ENCODE peak calls at places on chromosomes 11 and 22, in four cellular contexts. N is GM23248, G is mesendoderm, X is pancreas. S is an unnamed sample.

GRCh38 chr11:26993965-26994446 is at the start of gene FIBIN:
- DNase-seq in G (peak; percentile 48), N (peak; percentile 69), X (no peak), S (peak; percentile 27)

GRCh38 chr11:47216141-47216798 is 1.5 kb downstream of the DDB2 start:
- DNase-seq in G (peak; percentile 26), N (peak; percentile 96), X (no peak), S (peak; percentile 27)

GRCh38 chr22:38864361-38865191 is 7.4 kb downstream of the CBX6 start:
- DNase-seq in N (peak; percentile 46), G (no peak), X (peak; percentile 44), S (peak; percentile 78)

GRCh38 chr11:95404370-95404769 is 173.4 kb upstream of the SESN3 start:
- DNase-seq in X (no peak), N (no peak), G (peak; percentile 40), S (no peak)

GRCh38 chr11:114183041-114183511 is 113.1 kb upstream of the NNMT start:
- DNase-seq in G (no peak), X (no peak), N (no peak), S (no peak)

GRCh38 chr11:96134622-96135021 is 208.4 kb downstream of the MAML2 start:
- DNase-seq in X (no peak), N (peak; percentile 45), G (peak; percentile 42), S (no peak)

GRCh38 chr22:49628351-49629023 is 199.2 kb downstream of the BRD1 start:
- DNase-seq in G (no peak), X (no peak), N (no peak), S (no peak)

GRCh38 chr11:128047026-128047425 is 540.3 kb downstream of the ETS1 start:
- DNase-seq in G (no peak), X (no peak), N (peak; percentile 34), S (no peak)

GRCh38 chr22:46846832-46847355 is 84.4 kb downstream of the TBC1D22A start:
- DNase-seq in X (no peak), N (no peak), G (no peak), S (no peak)

GRCh38 chr22:50678651-50679521 is 6.3 kb downstream of the SHANK3 start:
- DNase-seq in X (no peak), N (no peak), G (no peak), S (no peak)

GRCh38 chr11:86099727-86100320 is 30.9 kb upstream of the PICALM start:
- DNase-seq in N (peak; percentile 85), G (no peak), X (no peak), S (no peak)

GRCh38 chr22:36562261-36562835 is 33.4 kb upstream of the EIF3D start:
- DNase-seq in N (peak; percentile 81), G (no peak), X (no peak), S (no peak)

GRCh38 chr11:134471341-134472187 is 59.5 kb upstream of the B3GAT1 start:
- DNase-seq in N (no peak), G (no peak), X (no peak), S (no peak)

GRCh38 chr11:69918938-69919650 is 99.9 kb upstream of the FGF3 start:
- DNase-seq in X (peak; percentile 59), N (peak; percentile 81), G (peak; percentile 79), S (peak; percentile 80)

GRCh38 chr11:71388637-71389235 is 59.5 kb downstream of the DHCR7 start:
- DNase-seq in N (no peak), G (no peak), X (no peak), S (no peak)

GRCh38 chr11:34787899-34788298 is 128.3 kb downstream of the APIP start:
- DNase-seq in X (no peak), N (no peak), G (no peak), S (no peak)

GRCh38 chr11:47056261-47056915 is 119.8 kb downstream of the CSTPP1 start:
- DNase-seq in G (no peak), N (peak; percentile 80), X (no peak), S (no peak)

GRCh38 chr11:125304111-125304639 is 139.6 kb downstream of the PKNOX2 start:
- DNase-seq in N (no peak), G (no peak), X (no peak), S (no peak)

GRCh38 chr22:43077121-43077877 is 11.9 kb downstream of the TTLL1 start:
- DNase-seq in G (no peak), N (no peak), X (no peak), S (peak; percentile 43)

GRCh38 chr22:28710889-28711285 is 30.7 kb downstream of the CHEK2 start:
- DNase-seq in G (no peak), N (peak; percentile 67), X (no peak), S (no peak)

GRCh38 chr11:129145276-129145675 is 46.8 kb downstream of the ARHGAP32 start:
- DNase-seq in G (no peak), N (no peak), X (no peak), S (no peak)

GRCh38 chr11:129148487-129148886 is 43.6 kb downstream of the ARHGAP32 start:
- DNase-seq in X (no peak), G (peak; percentile 90), N (no peak), S (no peak)

GRCh38 chr11:129143335-129143734 is 48.8 kb downstream of the ARHGAP32 start:
- DNase-seq in G (peak; percentile 40), N (peak; percentile 99), X (peak; percentile 27), S (peak; percentile 26)

GRCh38 chr11:129144256-129144655 is 47.9 kb downstream of the ARHGAP32 start:
- DNase-seq in N (no peak), G (no peak), X (no peak), S (no peak)

GRCh38 chr11:129146196-129146595 is 45.9 kb downstream of the ARHGAP32 start:
- DNase-seq in X (no peak), G (no peak), N (peak; percentile 6), S (no peak)
- H3K4me1 ChIP-seq in X (no peaks in the 10 kb centered on the region), G (peaks cover 12% of the 10 kb centered on the region), N (peaks cover 24% of the 10 kb centered on the region), S (no peaks in the 10 kb centered on the region)

DNA sequence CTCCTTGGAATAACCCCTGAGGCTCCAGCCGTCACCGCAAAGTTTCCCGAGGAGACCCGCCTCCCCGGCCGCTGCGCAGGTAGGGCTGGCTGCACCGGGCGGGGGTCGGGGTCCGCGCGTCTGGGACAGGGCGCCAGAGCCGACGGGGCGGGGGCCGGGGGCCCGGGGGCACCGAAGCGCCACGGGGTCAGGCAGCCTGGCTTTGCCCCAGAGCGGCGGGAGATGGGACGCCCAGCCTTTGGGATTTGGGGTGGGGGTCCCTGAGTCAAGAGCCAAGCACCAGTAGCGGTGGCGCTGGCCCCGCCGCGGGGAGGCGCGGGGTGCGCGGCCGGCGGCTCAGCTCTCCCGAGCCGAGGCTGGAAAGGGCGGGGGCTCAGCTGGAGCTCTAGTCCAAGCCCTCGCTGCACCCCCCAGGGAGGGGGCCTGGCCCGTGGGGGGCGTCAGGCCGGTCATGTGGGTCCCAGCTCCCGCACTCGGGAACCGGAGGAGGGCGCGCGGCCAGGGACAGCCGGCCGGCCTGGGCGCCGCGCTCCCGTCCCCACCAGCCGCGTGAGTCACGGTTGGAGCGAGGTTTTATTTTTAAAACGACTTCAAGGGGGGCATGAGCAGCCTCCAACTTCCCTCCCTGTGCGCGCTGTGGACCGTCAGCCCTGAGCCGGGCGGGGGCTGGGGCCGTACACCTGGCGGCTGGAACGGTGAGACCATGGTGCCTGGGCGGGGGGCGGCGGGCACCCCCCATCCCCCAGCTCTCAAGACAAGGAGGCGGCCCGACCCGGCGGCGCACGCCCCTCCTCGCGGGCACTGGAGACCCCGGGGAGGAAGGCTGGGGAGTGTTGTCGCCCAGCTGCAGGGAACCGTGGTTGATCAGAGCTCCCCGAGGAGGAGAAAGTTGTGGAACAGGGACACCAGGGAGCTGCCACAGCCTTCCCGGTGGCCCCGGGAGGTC is 623 bp downstream of the FLRT1 start:
- DNase-seq in G (no peak), N (peak; percentile 76), X (no peak), S (peak; percentile 34)
- H3K4me3 ChIP-seq in G (no peak overlapping the region), N (peak overlapping the region; percentile 69), X (peak overlapping the region; percentile 41), S (peak overlapping the region; percentile 51)

GRCh38 chr11:123193742-123194141 is 1.3 kb downstream of the CLMP start:
- DNase-seq in N (peak; percentile 55), G (peak; percentile 26), X (no peak), S (no peak)

GRCh38 chr11:123196060-123196714 is 1.1 kb upstream of the CLMP start:
- DNase-seq in N (no peak), G (peak; percentile 82), X (no peak), S (no peak)

GRCh38 chr11:123197711-123198110 is 2.7 kb upstream of the CLMP start:
- DNase-seq in X (no peak), G (peak; percentile 32), N (peak; percentile 97), S (no peak)

GRCh38 chr11:123194308-123195181 is 503 bp downstream of the CLMP start:
- DNase-seq in G (peak; percentile 85), X (no peak), N (peak; percentile 70), S (no peak)

DNA sequence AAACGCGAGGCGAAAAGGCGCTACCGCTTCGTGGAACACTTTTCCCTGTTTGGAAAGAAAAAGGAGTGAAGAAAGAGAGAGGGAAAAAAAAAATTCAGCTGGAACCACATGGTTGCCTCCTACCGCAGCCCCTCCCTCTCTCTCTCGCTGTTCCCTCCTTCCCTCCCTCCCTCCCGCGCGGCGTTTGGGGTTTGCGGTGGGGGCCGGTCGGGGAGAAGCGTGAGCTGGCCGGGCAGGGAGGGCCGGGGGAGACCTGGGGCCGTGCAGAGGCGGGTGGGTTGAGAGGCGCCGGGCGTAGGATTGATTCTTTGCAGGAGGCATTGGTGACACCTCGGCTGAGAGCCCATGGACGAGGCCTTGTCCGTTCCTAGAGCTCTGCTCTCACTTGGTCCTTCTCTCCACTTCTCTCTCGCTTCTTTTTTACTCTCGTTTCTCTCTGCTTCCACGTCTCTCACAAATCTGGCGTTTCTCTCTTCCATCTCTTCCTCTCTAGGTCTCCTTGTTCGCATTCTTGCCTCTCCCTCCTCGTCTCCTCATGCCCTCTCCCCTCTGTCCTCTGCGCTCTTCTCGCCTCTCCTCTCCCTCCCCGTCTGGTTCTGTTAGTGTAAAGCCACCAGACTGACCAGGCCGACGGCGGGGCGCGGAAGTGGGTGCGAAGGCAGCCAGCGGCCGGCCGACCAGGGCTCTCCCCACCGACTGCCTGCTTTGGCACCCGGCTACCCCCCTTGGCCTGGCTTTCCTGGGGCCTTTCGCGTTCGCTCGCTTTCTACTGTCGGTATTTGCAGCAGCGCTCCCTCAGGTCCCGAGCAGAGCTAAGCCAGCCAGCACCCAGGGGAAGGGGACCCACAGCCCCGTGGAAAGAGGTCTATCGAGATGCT is at the start of gene CLMP:
- DNase-seq in G (peak; percentile 89), X (no peak), N (peak; percentile 89), S (peak; percentile 51)
- H3K4me1 ChIP-seq in G (peaks cover 21% of the 10 kb centered on the region), X (no peaks in the 10 kb centered on the region), N (peaks cover 50% of the 10 kb centered on the region), S (peaks cover 13% of the 10 kb centered on the region)

GRCh38 chr11:102304686-102305085 is 12.6 kb upstream of the BIRC3 start:
- DNase-seq in X (no peak), N (no peak), G (no peak), S (no peak)

GRCh38 chr11:102306817-102307814 is 10.2 kb upstream of the BIRC3 start:
- DNase-seq in N (no peak), G (peak; percentile 28), X (no peak), S (no peak)

GRCh38 chr11:102306048-102306575 is 11.2 kb upstream of the BIRC3 start:
- DNase-seq in X (no peak), G (no peak), N (no peak), S (no peak)

GRCh38 chr11:102302241-102302640 is 15.0 kb upstream of the BIRC3 start:
- DNase-seq in N (no peak), G (no peak), X (no peak), S (no peak)

DNA sequence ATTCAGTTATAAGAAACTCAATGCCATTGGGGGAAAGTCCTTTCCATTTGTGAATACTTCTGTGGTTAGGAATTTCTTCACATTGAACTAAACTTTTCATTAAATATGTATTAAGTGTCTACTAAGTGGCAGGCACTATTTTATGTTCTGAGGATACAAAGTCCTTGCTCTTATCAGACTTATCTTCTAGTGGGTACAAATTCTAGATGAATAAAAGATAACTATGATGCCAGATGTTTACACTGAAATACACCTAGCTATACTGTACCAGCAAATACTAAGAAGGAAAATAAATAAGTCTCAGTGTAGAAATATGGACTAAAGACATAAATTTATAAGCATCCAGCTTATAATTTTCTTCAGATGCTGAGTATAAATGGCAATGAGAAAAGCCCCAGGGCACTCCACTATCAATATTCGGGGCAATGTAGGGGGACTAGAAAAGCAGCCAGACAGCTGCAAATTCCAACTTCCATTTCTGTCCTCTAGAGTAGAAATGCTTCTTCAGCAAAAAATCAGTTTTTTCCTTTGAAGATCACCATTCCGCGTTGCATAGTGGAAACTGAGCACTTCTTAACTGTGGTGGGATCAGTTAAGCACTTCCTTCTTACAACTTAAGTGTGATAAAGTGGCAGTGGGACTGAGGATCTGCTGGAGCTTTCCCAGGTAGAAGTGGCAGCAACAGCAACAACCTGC is 11.8 kb upstream of the BIRC3 start:
- DNase-seq in X (no peak), N (no peak), G (no peak), S (no peak)
- H3K4me3 ChIP-seq in X (no peak overlapping the region), N (no peak overlapping the region), G (no peak overlapping the region), S (no peak overlapping the region)